ENCODE peak calls at places on chromosomes 11 and 22, in four cellular contexts. N is astrocyte of the spinal cord, P is fibroblast of pulmonary artery, O is colonic mucosa. G is an unnamed sample.

GRCh38 chr22:19629720-19630419 is 84.4 kb upstream of the SEPTIN5 start:
- DNase-seq in O (peak; percentile 79), N (peak; percentile 77), P (peak; percentile 82), G (peak; percentile 61)

GRCh38 chr11:131025020-131025419 is 108.7 kb upstream of the SNX19 start:
- DNase-seq in N (peak; percentile 58), O (no peak), P (peak; percentile 63), G (no peak)

GRCh38 chr22:46070722-46071450 is 79.4 kb upstream of the PPARA start:
- DNase-seq in N (peak; percentile 38), P (peak; percentile 53), O (peak; percentile 68), G (peak; percentile 71)

GRCh38 chr11:119999220-119999619 is 138.7 kb downstream of the TRIM29 start:
- DNase-seq in O (no peak), N (no peak), P (no peak), G (no peak)

GRCh38 chr22:17366830-17367229 is 2.4 kb upstream of the CECR2 start:
- DNase-seq in N (no peak), O (peak; percentile 31), P (no peak), G (peak; percentile 42)

GRCh38 chr11:26473216-26474194 is 98.6 kb downstream of the MUC15 start:
- DNase-seq in P (no peak), N (no peak), O (no peak), G (no peak)

GRCh38 chr22:21009638-21010425 is 5.1 kb upstream of the P2RX6 start:
- DNase-seq in N (peak; percentile 51), O (peak; percentile 30), P (peak; percentile 67), G (no peak)

GRCh38 chr11:8059571-8060011 is 21.4 kb upstream of the TUB start:
- DNase-seq in P (no peak), O (no peak), N (no peak), G (no peak)

GRCh38 chr11:22624742-22625447 is 728 bp downstream of the FANCF start:
- DNase-seq in P (peak; percentile 56), O (peak; percentile 76), N (peak; percentile 66), G (peak; percentile 82)

GRCh38 chr11:118689503-118689851 is 10.0 kb upstream of the TREH start:
- DNase-seq in P (no peak), O (peak; percentile 38), N (no peak), G (no peak)

GRCh38 chr11:102985850-102986249 is 30.3 kb upstream of the MMP13 start:
- DNase-seq in O (no peak), P (no peak), N (no peak), G (no peak)

GRCh38 chr22:26713823-26714449 is 56.5 kb downstream of the MIAT start:
- DNase-seq in N (peak; percentile 31), O (no peak), P (peak; percentile 78), G (no peak)

GRCh38 chr22:20131856-20132685 is 467 bp downstream of the ZDHHC8 start:
- DNase-seq in O (no peak), P (no peak), N (no peak), G (peak; percentile 57)

GRCh38 chr11:75233688-75234295 is 6.8 kb upstream of the TPBGL start:
- DNase-seq in O (peak; percentile 38), P (peak; percentile 81), N (peak; percentile 47), G (peak; percentile 74)

GRCh38 chr11:40161855-40162410 is 1297.5 kb downstream of the LRRC4C start:
- DNase-seq in N (no peak), O (no peak), P (no peak), G (no peak)

GRCh38 chr11:128759597-128759996 is 65.7 kb downstream of the FLI1 start:
- DNase-seq in N (peak; percentile 55), O (no peak), P (peak; percentile 79), G (no peak)

GRCh38 chr11:126165366-126166156 is 45.9 kb downstream of the RPUSD4 start:
- DNase-seq in N (no peak), O (peak; percentile 44), P (no peak), G (peak; percentile 36)

GRCh38 chr22:20186183-20186870 is 35.5 kb upstream of the CCDC188 start:
- DNase-seq in N (no peak), P (peak; percentile 3), O (no peak), G (no peak)

GRCh38 chr22:46815896-46816721 is 53.7 kb downstream of the TBC1D22A start:
- DNase-seq in N (peak; percentile 47), P (peak; percentile 57), O (peak; percentile 38), G (peak; percentile 55)

GRCh38 chr11:65880844-65881421 is 1.3 kb downstream of the CTSW start:
- DNase-seq in P (no peak), N (no peak), O (no peak), G (no peak)

GRCh38 chr11:48019230-48019584 is 38.8 kb downstream of the PTPRJ start:
- DNase-seq in O (no peak), P (peak; percentile 31), N (no peak), G (no peak)

GRCh38 chr11:103055174-103055890 is 36.6 kb downstream of the DCUN1D5 start:
- DNase-seq in P (peak; percentile 65), N (peak; percentile 62), O (no peak), G (no peak)

GRCh38 chr11:115363426-115363825 is 140.8 kb downstream of the CADM1 start:
- DNase-seq in O (no peak), N (no peak), P (no peak), G (no peak)

GRCh38 chr22:48103126-48103875 is 1340.9 kb downstream of the TBC1D22A start:
- DNase-seq in N (no peak), O (no peak), P (no peak), G (no peak)

GRCh38 chr11:114133548-114134329 is 74.2 kb downstream of the ZBTB16 start:
- DNase-seq in O (no peak), P (peak; percentile 36), N (peak; percentile 70), G (no peak)
- H3K4me3 ChIP-seq in O (no peak overlapping the region), P (no peak overlapping the region), N (no peak overlapping the region), G (no peak overlapping the region)

GRCh38 chr22:23603266-23603665 is 23.2 kb upstream of the IGLL1 start:
- DNase-seq in N (no peak), P (no peak), O (no peak), G (no peak)
- H3K4me3 ChIP-seq in N (no peak overlapping the region), P (no peak overlapping the region), O (no peak overlapping the region), G (no peak overlapping the region)

GRCh38 chr11:1851437-1852180 is 1.3 kb upstream of the LSP1 start:
- DNase-seq in O (no peak), P (no peak), N (no peak), G (no peak)
- H3K4me3 ChIP-seq in O (no peak overlapping the region), P (no peak overlapping the region), N (no peak overlapping the region), G (no peak overlapping the region)

GRCh38 chr22:41845380-41846267 is 12.7 kb downstream of the SREBF2 start:
- DNase-seq in P (no peak), O (no peak), N (no peak), G (no peak)

GRCh38 chr22:41844513-41844912 is 11.6 kb downstream of the SREBF2 start:
- DNase-seq in O (no peak), N (no peak), P (no peak), G (no peak)

GRCh38 chr22:41842996-41843970 is 10.4 kb downstream of the SREBF2 start:
- DNase-seq in O (no peak), N (no peak), P (no peak), G (no peak)

GRCh38 chr22:41846268-41847002 is 13.5 kb downstream of the SREBF2 start:
- DNase-seq in O (no peak), P (no peak), N (no peak), G (no peak)

GRCh38 chr22:41844036-41844435 is 11.1 kb downstream of the SREBF2 start:
- DNase-seq in O (no peak), P (no peak), N (no peak), G (no peak)
- H3K4me3 ChIP-seq in O (no peak overlapping the region), P (no peak overlapping the region), N (no peak overlapping the region), G (no peak overlapping the region)

DNA sequence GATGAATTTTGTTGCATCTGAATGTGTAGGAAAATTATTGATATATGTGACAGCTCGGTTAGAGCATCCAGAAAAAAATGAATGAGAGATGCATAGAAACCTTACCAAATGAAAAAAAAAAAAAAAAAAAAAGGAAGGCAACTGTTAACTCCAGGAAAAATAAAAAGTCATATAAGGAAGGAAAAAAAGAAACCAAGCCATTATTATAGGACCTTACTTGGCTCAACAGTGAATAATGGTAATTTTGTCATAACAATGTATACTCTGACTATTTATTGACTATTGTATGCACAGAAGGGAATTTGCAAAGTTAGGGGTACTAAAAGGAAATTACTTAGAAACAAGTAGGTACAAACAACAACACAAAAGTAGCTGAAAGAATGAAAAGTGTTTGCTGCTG is 2.0 kb downstream of the DHCR7 start:
- DNase-seq in P (no peak), O (no peak), N (no peak), G (no peak)
- H3K4me3 ChIP-seq in P (no peak overlapping the region), O (no peak overlapping the region), N (no peak overlapping the region), G (no peak overlapping the region)

GRCh38 chr22:39498368-39498767 is 3.7 kb upstream of the MIEF1 start:
- DNase-seq in O (peak; percentile 49), P (no peak), N (no peak), G (peak; percentile 49)

GRCh38 chr22:39502109-39502788 is at the start of gene MIEF1:
- DNase-seq in N (peak; percentile 95), O (peak; percentile 99), P (peak; percentile 95), G (peak; percentile 99)

GRCh38 chr22:39501644-39502108 is 414 bp upstream of the MIEF1 start:
- DNase-seq in O (no peak), P (no peak), N (no peak), G (no peak)

GRCh38 chr22:39498802-39499201 is 3.3 kb upstream of the MIEF1 start:
- DNase-seq in N (no peak), O (no peak), P (no peak), G (no peak)

DNA sequence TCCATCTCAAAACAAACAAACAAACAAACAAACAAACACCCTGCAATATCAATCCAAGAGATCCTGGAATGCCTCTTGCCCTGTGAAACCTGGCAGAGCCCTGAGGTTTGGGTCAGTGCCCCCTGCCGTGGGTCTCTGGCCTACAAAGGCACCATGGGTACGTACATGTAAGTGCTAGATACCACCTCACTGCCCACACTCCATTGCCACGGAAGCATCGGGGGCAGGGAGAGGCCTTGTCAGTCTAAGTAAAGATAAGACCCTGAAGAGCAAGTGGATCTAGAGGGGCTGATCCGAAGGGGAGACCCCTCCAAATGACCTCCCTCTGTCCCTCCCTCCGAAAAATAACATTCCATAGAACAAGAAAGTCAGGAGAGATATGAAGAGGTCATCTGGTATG is 2.0 kb upstream of the MIEF1 start:
- DNase-seq in P (no peak), O (no peak), N (no peak), G (no peak)
- H3K4me3 ChIP-seq in P (no peak overlapping the region), O (no peak overlapping the region), N (no peak overlapping the region), G (no peak overlapping the region)

GRCh38 chr22:33841281-33842005 is 78.8 kb downstream of the LARGE1 start:
- DNase-seq in P (no peak), N (no peak), O (no peak), G (no peak)

GRCh38 chr22:33842006-33842354 is 78.3 kb downstream of the LARGE1 start:
- DNase-seq in P (no peak), N (no peak), O (no peak), G (no peak)

GRCh38 chr22:33838644-33839043 is 81.6 kb downstream of the LARGE1 start:
- DNase-seq in P (no peak), N (no peak), O (no peak), G (no peak)

GRCh38 chr22:33844273-33844672 is 76.0 kb downstream of the LARGE1 start:
- DNase-seq in O (no peak), N (no peak), P (no peak), G (no peak)

GRCh38 chr22:33842421-33843094 is 77.7 kb downstream of the LARGE1 start:
- DNase-seq in O (no peak), P (no peak), N (no peak), G (no peak)
- H3K4me3 ChIP-seq in O (no peak overlapping the region), P (no peak overlapping the region), N (no peak overlapping the region), G (no peak overlapping the region)